ENCODE peak calls at places on chromosomes 4 and X, in nine cellular contexts. K, W, X, M, I, C, N, Z and B are unnamed samples.

GRCh38 chr4:123096038-123096437 is 173.6 kb upstream of the NUDT6 start:
- DNase-seq in W (peak; percentile 56), C (no peak), M (no peak), K (no peak), I (no peak), Z (peak; percentile 87), N (no peak), X (no peak), B (no peak)

GRCh38 chr4:17111959-17112659 is 213.7 kb upstream of the LDB2 start:
- DNase-seq in I (no peak), Z (peak; percentile 76), C (no peak), M (no peak), K (no peak), X (no peak), N (peak; percentile 33), W (peak; percentile 21), B (no peak)

GRCh38 chrX:437636-438390 is 51.1 kb upstream of the PPP2R3B start:
- DNase-seq in I (no peak), C (no peak), N (no peak), K (no peak), M (no peak), Z (no peak), W (no peak), X (no peak), B (no peak)

GRCh38 chr4:56981795-56982201 is 3.1 kb downstream of the POLR2B start:
- DNase-seq in M (no peak), W (peak; percentile 47), N (no peak), Z (peak; percentile 67), C (no peak), I (no peak), X (no peak), K (no peak), B (no peak)

GRCh38 chrX:102546818-102547493 is 30.4 kb upstream of the TMSB15A start:
- DNase-seq in N (no peak), K (no peak), X (no peak), W (no peak), Z (no peak), M (no peak), C (no peak), I (no peak), B (no peak)

GRCh38 chr4:139191373-139191772 is 14.4 kb upstream of the ELF2 start:
- DNase-seq in K (no peak), M (no peak), I (no peak), W (no peak), X (no peak), Z (peak; percentile 53), C (no peak), N (no peak), B (no peak)

GRCh38 chr4:89056953-89057398 is at the start of gene FAM13A:
- DNase-seq in C (peak; percentile 93), Z (peak; percentile 98), X (no peak), W (peak; percentile 90), M (no peak), N (peak; percentile 52), K (no peak), I (no peak), B (peak; percentile 86)

GRCh38 chr4:99300934-99301333 is 10.1 kb upstream of the ADH1A start:
- DNase-seq in N (no peak), Z (no peak), M (no peak), X (no peak), C (peak; percentile 63), I (no peak), W (peak; percentile 17), K (no peak), B (peak; percentile 84)

GRCh38 chrX:14398725-14399124 is 130.6 kb upstream of the GLRA2 start:
- DNase-seq in Z (no peak), X (no peak), K (no peak), I (no peak), C (no peak), M (no peak), W (peak; percentile 5), N (no peak), B (no peak)

GRCh38 chrX:69896046-69896445 is 153.7 kb downstream of the AWAT2 start:
- DNase-seq in I (no peak), Z (peak; percentile 83), N (no peak), W (no peak), M (no peak), K (no peak), X (no peak), C (no peak), B (no peak)

GRCh38 chr4:168265327-168265726 is 53.2 kb downstream of the DDX60 start:
- DNase-seq in K (no peak), M (no peak), X (no peak), N (no peak), Z (no peak), C (no peak), W (no peak), I (no peak), B (no peak)

GRCh38 chr4:55170462-55170861 is 45.1 kb upstream of the KDR start:
- DNase-seq in M (no peak), N (no peak), W (no peak), I (no peak), C (no peak), K (no peak), X (no peak), Z (no peak), B (no peak)

GRCh38 chr4:130127297-130127696 is 1031.3 kb downstream of the C4orf33 start:
- DNase-seq in Z (no peak), N (no peak), C (no peak), X (no peak), W (no peak), K (no peak), I (no peak), M (no peak), B (no peak)

GRCh38 chr4:79823148-79823763 is 249.8 kb downstream of the ANTXR2 start:
- DNase-seq in X (no peak), I (no peak), Z (no peak), N (no peak), C (no peak), K (no peak), W (peak; percentile 33), M (no peak), B (no peak)

GRCh38 chr4:121684016-121684415 is 12.8 kb downstream of the ANXA5 start:
- DNase-seq in N (no peak), I (no peak), C (no peak), M (no peak), W (no peak), Z (no peak), X (no peak), K (no peak), B (no peak)

GRCh38 chr4:109046549-109047171 is 255.8 kb downstream of the COL25A1 start:
- DNase-seq in Z (no peak), I (no peak), M (no peak), N (no peak), K (no peak), C (no peak), X (no peak), W (peak; percentile 8), B (no peak)

GRCh38 chr4:6688879-6689505 is 4.7 kb upstream of the S100P start:
- DNase-seq in M (peak; percentile 66), N (peak; percentile 39), K (no peak), X (peak; percentile 55), C (no peak), W (peak; percentile 97), Z (peak; percentile 98), I (no peak), B (no peak)

GRCh38 chr4:10589808-10590207 is 94.8 kb downstream of the CLNK start:
- DNase-seq in X (no peak), W (peak; percentile 14), Z (no peak), I (no peak), K (no peak), N (no peak), M (no peak), C (no peak), B (no peak)

GRCh38 chr4:25861951-25862410 is 807 bp downstream of the SEL1L3 start:
- DNase-seq in Z (peak; percentile 60), C (no peak), X (peak; percentile 7), M (no peak), N (no peak), K (no peak), I (no peak), W (peak; percentile 25), B (no peak)

GRCh38 chr4:14177987-14178386 is 550.5 kb upstream of the BOD1L1 start:
- DNase-seq in Z (peak; percentile 28), K (no peak), X (no peak), N (no peak), I (peak; percentile 87), C (no peak), M (no peak), W (no peak), B (no peak)